ENCODE peak calls at places on chromosomes 13 and 19, in nine cellular contexts. One of them, this sample, is unnamed.

GRCh38 chr13:42155251-42155650 is 106.8 kb downstream of the DGKH start:
- DNase-seq in neuronal stem cell: no peak
- DNase-seq in stimulated activated CD4-positive, alpha-beta T cell treated with anti-CD3 and anti-CD28 coated beads, Interleukin-12 subunit alpha, Interleukin-12 subunit beta, amount 100 ng/mL, for 4 hours: no peak
- DNase-seq in COLO829: no peak
- DNase-seq in heart left ventricle: no peak
- DNase-seq in NCI-H2227 treated with DMSO at 0.1 percent for 48 hours: no peak
- DNase-seq in NCI-H526 treated with DMSO at 0.1 percent for 48 hours: no peak
- DNase-seq in anterior cingulate cortex: no peak
- DNase-seq in AG09309: no peak
- DNase-seq in this sample: no peak

GRCh38 chr13:52846567-52847321 is 1.7 kb downstream of the PCDH8 start:
- DNase-seq in neuronal stem cell: peak
- DNase-seq in stimulated activated CD4-positive, alpha-beta T cell treated with anti-CD3 and anti-CD28 coated beads, Interleukin-12 subunit alpha, Interleukin-12 subunit beta, amount 100 ng/mL, for 4 hours: no peak
- DNase-seq in COLO829: no peak
- DNase-seq in heart left ventricle: peak
- DNase-seq in NCI-H2227 treated with DMSO at 0.1 percent for 48 hours: no peak
- DNase-seq in NCI-H526 treated with DMSO at 0.1 percent for 48 hours: no peak
- DNase-seq in anterior cingulate cortex: peak
- DNase-seq in AG09309: no peak
- DNase-seq in this sample: no peak

GRCh38 chr19:23263870-23264590 is 13.8 kb upstream of the ZNF724 start:
- DNase-seq in neuronal stem cell: no peak
- DNase-seq in stimulated activated CD4-positive, alpha-beta T cell treated with anti-CD3 and anti-CD28 coated beads, Interleukin-12 subunit alpha, Interleukin-12 subunit beta, amount 100 ng/mL, for 4 hours: no peak
- DNase-seq in COLO829: no peak
- DNase-seq in heart left ventricle: no peak
- DNase-seq in NCI-H2227 treated with DMSO at 0.1 percent for 48 hours: no peak
- DNase-seq in NCI-H526 treated with DMSO at 0.1 percent for 48 hours: no peak
- DNase-seq in anterior cingulate cortex: no peak
- DNase-seq in AG09309: no peak
- DNase-seq in this sample: no peak

GRCh38 chr13:30763786-30764440 is 28.6 kb downstream of the ALOX5AP start:
- DNase-seq in neuronal stem cell: no peak
- DNase-seq in stimulated activated CD4-positive, alpha-beta T cell treated with anti-CD3 and anti-CD28 coated beads, Interleukin-12 subunit alpha, Interleukin-12 subunit beta, amount 100 ng/mL, for 4 hours: no peak
- DNase-seq in COLO829: no peak
- DNase-seq in heart left ventricle: no peak
- DNase-seq in NCI-H2227 treated with DMSO at 0.1 percent for 48 hours: no peak
- DNase-seq in NCI-H526 treated with DMSO at 0.1 percent for 48 hours: no peak
- DNase-seq in anterior cingulate cortex: no peak
- DNase-seq in AG09309: no peak
- DNase-seq in this sample: no peak

GRCh38 chr13:24212254-24212653 is 51.7 kb downstream of the SPATA13 start:
- DNase-seq in neuronal stem cell: no peak
- DNase-seq in stimulated activated CD4-positive, alpha-beta T cell treated with anti-CD3 and anti-CD28 coated beads, Interleukin-12 subunit alpha, Interleukin-12 subunit beta, amount 100 ng/mL, for 4 hours: no peak
- DNase-seq in COLO829: no peak
- DNase-seq in heart left ventricle: no peak
- DNase-seq in NCI-H2227 treated with DMSO at 0.1 percent for 48 hours: no peak
- DNase-seq in NCI-H526 treated with DMSO at 0.1 percent for 48 hours: no peak
- DNase-seq in anterior cingulate cortex: no peak
- DNase-seq in AG09309: no peak
- DNase-seq in this sample: no peak

GRCh38 chr13:36834299-36834698 is 15.3 kb downstream of the RFXAP start:
- DNase-seq in neuronal stem cell: no peak
- DNase-seq in stimulated activated CD4-positive, alpha-beta T cell treated with anti-CD3 and anti-CD28 coated beads, Interleukin-12 subunit alpha, Interleukin-12 subunit beta, amount 100 ng/mL, for 4 hours: no peak
- DNase-seq in COLO829: peak
- DNase-seq in heart left ventricle: no peak
- DNase-seq in NCI-H2227 treated with DMSO at 0.1 percent for 48 hours: no peak
- DNase-seq in NCI-H526 treated with DMSO at 0.1 percent for 48 hours: no peak
- DNase-seq in anterior cingulate cortex: no peak
- DNase-seq in AG09309: no peak
- DNase-seq in this sample: no peak

GRCh38 chr13:47117268-47117667 is 220.4 kb upstream of the HTR2A start:
- DNase-seq in neuronal stem cell: no peak
- DNase-seq in stimulated activated CD4-positive, alpha-beta T cell treated with anti-CD3 and anti-CD28 coated beads, Interleukin-12 subunit alpha, Interleukin-12 subunit beta, amount 100 ng/mL, for 4 hours: no peak
- DNase-seq in COLO829: no peak
- DNase-seq in heart left ventricle: no peak
- DNase-seq in NCI-H2227 treated with DMSO at 0.1 percent for 48 hours: no peak
- DNase-seq in NCI-H526 treated with DMSO at 0.1 percent for 48 hours: no peak
- DNase-seq in anterior cingulate cortex: no peak
- DNase-seq in AG09309: peak
- DNase-seq in this sample: peak

GRCh38 chr13:91539458-91540156 is 141.2 kb downstream of the GPC5 start:
- DNase-seq in neuronal stem cell: no peak
- DNase-seq in stimulated activated CD4-positive, alpha-beta T cell treated with anti-CD3 and anti-CD28 coated beads, Interleukin-12 subunit alpha, Interleukin-12 subunit beta, amount 100 ng/mL, for 4 hours: no peak
- DNase-seq in COLO829: no peak
- DNase-seq in heart left ventricle: no peak
- DNase-seq in NCI-H2227 treated with DMSO at 0.1 percent for 48 hours: no peak
- DNase-seq in NCI-H526 treated with DMSO at 0.1 percent for 48 hours: no peak
- DNase-seq in anterior cingulate cortex: no peak
- DNase-seq in AG09309: no peak
- DNase-seq in this sample: no peak

GRCh38 chr19:4360081-4360569 is 16.8 kb downstream of the MPND start:
- DNase-seq in neuronal stem cell: no peak
- DNase-seq in stimulated activated CD4-positive, alpha-beta T cell treated with anti-CD3 and anti-CD28 coated beads, Interleukin-12 subunit alpha, Interleukin-12 subunit beta, amount 100 ng/mL, for 4 hours: no peak
- DNase-seq in COLO829: no peak
- DNase-seq in heart left ventricle: no peak
- DNase-seq in NCI-H2227 treated with DMSO at 0.1 percent for 48 hours: no peak
- DNase-seq in NCI-H526 treated with DMSO at 0.1 percent for 48 hours: no peak
- DNase-seq in anterior cingulate cortex: no peak
- DNase-seq in AG09309: no peak
- DNase-seq in this sample: no peak

GRCh38 chr13:25267715-25268114 is 19.6 kb downstream of the MTMR6 start:
- DNase-seq in neuronal stem cell: no peak
- DNase-seq in stimulated activated CD4-positive, alpha-beta T cell treated with anti-CD3 and anti-CD28 coated beads, Interleukin-12 subunit alpha, Interleukin-12 subunit beta, amount 100 ng/mL, for 4 hours: no peak
- DNase-seq in COLO829: no peak
- DNase-seq in heart left ventricle: no peak
- DNase-seq in NCI-H2227 treated with DMSO at 0.1 percent for 48 hours: no peak
- DNase-seq in NCI-H526 treated with DMSO at 0.1 percent for 48 hours: no peak
- DNase-seq in anterior cingulate cortex: no peak
- DNase-seq in AG09309: no peak
- DNase-seq in this sample: peak

GRCh38 chr19:51140441-51140840 is 1.7 kb upstream of the SIGLEC7 start:
- DNase-seq in neuronal stem cell: no peak
- DNase-seq in stimulated activated CD4-positive, alpha-beta T cell treated with anti-CD3 and anti-CD28 coated beads, Interleukin-12 subunit alpha, Interleukin-12 subunit beta, amount 100 ng/mL, for 4 hours: no peak
- DNase-seq in COLO829: no peak
- DNase-seq in heart left ventricle: no peak
- DNase-seq in NCI-H2227 treated with DMSO at 0.1 percent for 48 hours: peak
- DNase-seq in NCI-H526 treated with DMSO at 0.1 percent for 48 hours: no peak
- DNase-seq in anterior cingulate cortex: no peak
- DNase-seq in AG09309: no peak
- DNase-seq in this sample: no peak

GRCh38 chr19:34430738-34431625 is 2.8 kb downstream of the UBA2 start:
- DNase-seq in neuronal stem cell: peak
- DNase-seq in stimulated activated CD4-positive, alpha-beta T cell treated with anti-CD3 and anti-CD28 coated beads, Interleukin-12 subunit alpha, Interleukin-12 subunit beta, amount 100 ng/mL, for 4 hours: no peak
- DNase-seq in COLO829: peak
- DNase-seq in heart left ventricle: no peak
- DNase-seq in NCI-H2227 treated with DMSO at 0.1 percent for 48 hours: peak
- DNase-seq in NCI-H526 treated with DMSO at 0.1 percent for 48 hours: peak
- DNase-seq in anterior cingulate cortex: no peak
- DNase-seq in AG09309: no peak
- DNase-seq in this sample: peak

GRCh38 chr19:34960103-34960805 is 3.8 kb downstream of the ZNF792 start:
- DNase-seq in neuronal stem cell: no peak
- DNase-seq in stimulated activated CD4-positive, alpha-beta T cell treated with anti-CD3 and anti-CD28 coated beads, Interleukin-12 subunit alpha, Interleukin-12 subunit beta, amount 100 ng/mL, for 4 hours: no peak
- DNase-seq in COLO829: no peak
- DNase-seq in heart left ventricle: no peak
- DNase-seq in NCI-H2227 treated with DMSO at 0.1 percent for 48 hours: no peak
- DNase-seq in NCI-H526 treated with DMSO at 0.1 percent for 48 hours: no peak
- DNase-seq in anterior cingulate cortex: no peak
- DNase-seq in AG09309: peak
- DNase-seq in this sample: no peak

GRCh38 chr19:33299061-33299665 is 3.2 kb downstream of the CEBPA start:
- DNase-seq in neuronal stem cell: no peak
- DNase-seq in stimulated activated CD4-positive, alpha-beta T cell treated with anti-CD3 and anti-CD28 coated beads, Interleukin-12 subunit alpha, Interleukin-12 subunit beta, amount 100 ng/mL, for 4 hours: no peak
- DNase-seq in COLO829: no peak
- DNase-seq in heart left ventricle: no peak
- DNase-seq in NCI-H2227 treated with DMSO at 0.1 percent for 48 hours: no peak
- DNase-seq in NCI-H526 treated with DMSO at 0.1 percent for 48 hours: no peak
- DNase-seq in anterior cingulate cortex: no peak
- DNase-seq in AG09309: no peak
- DNase-seq in this sample: no peak